ENCODE peak calls at places on chromosomes 11 and 22, in nine cellular contexts. L, I, K, M, O, A, F, B and U are unnamed samples.

GRCh38 chr11:43376594-43376993 is 17.9 kb downstream of the TTC17 start:
- DNase-seq in L (no peak), I (no peak), B (no peak), A (peak), K (peak), O (no peak), M (no peak), F (no peak), U (peak)

GRCh38 chr11:19079643-19080440 is 19.3 kb upstream of the MRGPRX2 start:
- DNase-seq in M (no peak), O (no peak), I (peak), A (peak), K (peak), B (no peak), L (no peak), F (no peak), U (peak)

GRCh38 chr22:44181033-44181911 is 547 bp downstream of the PARVG start:
- DNase-seq in O (no peak), A (peak), I (no peak), L (no peak), F (no peak), M (peak), B (no peak), K (no peak), U (no peak)

GRCh38 chr22:36874309-36874696 is 13.5 kb downstream of the NCF4 start:
- DNase-seq in B (no peak), O (no peak), A (no peak), M (no peak), K (no peak), L (no peak), I (no peak), F (no peak), U (no peak)

GRCh38 chr22:45877651-45878050 is 99.3 kb downstream of the WNT7B start:
- DNase-seq in I (no peak), M (no peak), B (no peak), K (no peak), F (no peak), O (no peak), A (no peak), L (no peak), U (no peak)

GRCh38 chr11:19789840-19790710 is 77.4 kb downstream of the NAV2 start:
- DNase-seq in A (no peak), K (peak), M (no peak), O (no peak), L (no peak), F (no peak), I (no peak), B (no peak), U (peak)

GRCh38 chr11:61873588-61874459 is 17.5 kb downstream of the FADS3 start:
- DNase-seq in M (no peak), A (no peak), K (no peak), B (no peak), F (no peak), O (no peak), I (no peak), L (no peak), U (no peak)

GRCh38 chr22:44299124-44299523 is 13.6 kb downstream of the SHISAL1 start:
- DNase-seq in F (no peak), I (no peak), K (no peak), L (no peak), B (no peak), O (no peak), A (no peak), M (no peak), U (no peak)

GRCh38 chr11:63880031-63880841 is 36.7 kb downstream of the RCOR2 start:
- DNase-seq in I (no peak), K (peak), B (no peak), A (no peak), M (no peak), L (no peak), O (peak), F (no peak), U (no peak)

GRCh38 chr11:64854534-64855502 is 10.4 kb upstream of the CDC42BPG start:
- DNase-seq in O (no peak), I (peak), L (no peak), A (peak), F (no peak), M (no peak), K (peak), B (no peak), U (peak)

GRCh38 chr11:119758291-119758690 is 29.3 kb upstream of the NECTIN1 start:
- DNase-seq in A (no peak), O (no peak), F (no peak), M (no peak), B (no peak), L (no peak), I (no peak), K (peak), U (no peak)

GRCh38 chr11:120746836-120747609 is 235.5 kb downstream of the GRIK4 start:
- DNase-seq in L (no peak), A (peak), O (no peak), F (no peak), I (no peak), K (no peak), M (no peak), B (peak), U (no peak)

GRCh38 chr11:75261474-75261847 is 20.9 kb downstream of the TPBGL start:
- DNase-seq in O (no peak), F (no peak), L (no peak), K (no peak), B (no peak), A (no peak), I (no peak), M (no peak), U (no peak)

GRCh38 chr11:75784506-75784905 is 15.9 kb downstream of the DGAT2 start:
- DNase-seq in F (no peak), K (no peak), L (no peak), I (no peak), O (no peak), M (no peak), B (no peak), A (no peak), U (no peak)

GRCh38 chr11:110833033-110833484 is 120.8 kb upstream of the ARHGAP20 start:
- DNase-seq in I (no peak), A (peak), L (no peak), K (peak), O (no peak), M (no peak), F (no peak), B (no peak), U (no peak)

GRCh38 chr22:45207981-45208664 is 32.6 kb downstream of the KIAA0930 start:
- DNase-seq in O (no peak), K (peak), F (no peak), B (no peak), M (no peak), A (peak), L (no peak), I (no peak), U (peak)

GRCh38 chr22:48554893-48555552 is 1272.7 kb downstream of the BRD1 start:
- DNase-seq in M (no peak), F (peak), O (peak), A (peak), K (no peak), I (no peak), L (no peak), B (no peak), U (peak)

GRCh38 chr22:22932512-22932941 is 44.9 kb downstream of the IGLL5 start:
- DNase-seq in B (no peak), O (no peak), M (peak), A (no peak), I (no peak), F (no peak), K (no peak), L (peak), U (no peak)

GRCh38 chr11:81174646-81175330 is 1558.9 kb downstream of the FAM181B start:
- DNase-seq in A (no peak), B (no peak), M (no peak), K (no peak), O (no peak), L (no peak), F (no peak), I (no peak), U (no peak)

GRCh38 chr11:7143908-7144307 is 55.1 kb downstream of the RBMXL2 start:
- DNase-seq in O (peak), M (peak), K (peak), A (peak), L (peak), F (peak), B (no peak), I (peak), U (peak)

GRCh38 chr22:30015846-30016245 is 64.4 kb upstream of the HORMAD2 start:
- DNase-seq in F (no peak), B (no peak), I (no peak), K (peak), A (peak), L (no peak), O (no peak), M (no peak), U (no peak)

GRCh38 chr22:24128024-24128423 is 53.3 kb upstream of the SUSD2 start:
- DNase-seq in A (no peak), I (no peak), M (no peak), O (no peak), L (no peak), B (no peak), F (no peak), K (peak), U (no peak)

GRCh38 chr11:29093416-29093815 is 923.4 kb downstream of the KCNA4 start:
- DNase-seq in F (no peak), K (peak), I (no peak), A (peak), L (no peak), M (no peak), B (no peak), O (no peak), U (no peak)

GRCh38 chr22:49951986-49952896 is 8.3 kb upstream of the PIM3 start:
- DNase-seq in M (no peak), K (peak), I (no peak), L (no peak), B (no peak), A (peak), O (no peak), F (no peak), U (peak)

GRCh38 chr11:8068605-8069221 is 12.3 kb upstream of the TUB start:
- DNase-seq in A (peak), F (no peak), L (no peak), O (no peak), M (no peak), K (peak), B (peak), I (no peak), U (peak)

GRCh38 chr11:95255523-95256165 is 24.6 kb upstream of the SESN3 start:
- DNase-seq in L (peak), O (peak), I (no peak), F (peak), B (no peak), A (no peak), K (no peak), M (no peak), U (no peak)

GRCh38 chr11:47571895-47572294 is 6.5 kb downstream of the PTPMT1 start:
- DNase-seq in M (no peak), K (peak), O (no peak), A (no peak), I (no peak), L (no peak), B (no peak), F (no peak), U (no peak)
- TF ChIP-seq EZH2phosphoT487 in M (no peak), K (no peak), O (no peak), A (no peak), I (no peak), L (no peak), B (no peak), F (no peak), U (no peak)

GRCh38 chr11:73195191-73196007 is 22.7 kb upstream of the P2RY2 start:
- DNase-seq in A (peak), M (no peak), B (no peak), O (no peak), K (peak), L (no peak), I (peak), F (no peak), U (peak)
- TF ChIP-seq EZH2phosphoT487 in A (no peak), M (no peak), B (no peak), O (no peak), K (no peak), L (no peak), I (no peak), F (no peak), U (no peak)

DNA sequence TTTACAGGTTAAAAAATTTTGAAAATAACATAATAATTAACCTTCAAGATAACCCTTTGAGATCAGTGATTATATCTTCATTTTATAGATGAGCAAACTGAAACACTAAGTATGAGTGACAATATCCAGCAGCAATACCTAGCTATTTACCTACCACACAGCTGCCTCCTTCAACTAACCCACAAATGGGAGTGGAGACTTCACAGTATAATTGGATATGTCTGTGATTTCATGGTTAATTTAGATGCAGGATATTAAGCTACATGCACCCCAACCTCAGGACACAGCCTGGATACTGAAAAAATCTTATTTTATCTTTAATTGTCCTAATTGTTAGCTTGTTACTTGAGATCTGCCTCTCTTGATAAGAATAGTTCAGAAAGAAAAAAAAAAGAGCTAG is 297.2 kb upstream of the ANO5 start:
- DNase-seq in L (no peak), A (no peak), F (no peak), B (no peak), O (no peak), I (no peak), K (no peak), M (no peak), U (no peak)
- TF ChIP-seq EZH2phosphoT487 in L (no peak), A (no peak), F (no peak), B (no peak), O (no peak), I (no peak), K (no peak), M (no peak), U (no peak)

DNA sequence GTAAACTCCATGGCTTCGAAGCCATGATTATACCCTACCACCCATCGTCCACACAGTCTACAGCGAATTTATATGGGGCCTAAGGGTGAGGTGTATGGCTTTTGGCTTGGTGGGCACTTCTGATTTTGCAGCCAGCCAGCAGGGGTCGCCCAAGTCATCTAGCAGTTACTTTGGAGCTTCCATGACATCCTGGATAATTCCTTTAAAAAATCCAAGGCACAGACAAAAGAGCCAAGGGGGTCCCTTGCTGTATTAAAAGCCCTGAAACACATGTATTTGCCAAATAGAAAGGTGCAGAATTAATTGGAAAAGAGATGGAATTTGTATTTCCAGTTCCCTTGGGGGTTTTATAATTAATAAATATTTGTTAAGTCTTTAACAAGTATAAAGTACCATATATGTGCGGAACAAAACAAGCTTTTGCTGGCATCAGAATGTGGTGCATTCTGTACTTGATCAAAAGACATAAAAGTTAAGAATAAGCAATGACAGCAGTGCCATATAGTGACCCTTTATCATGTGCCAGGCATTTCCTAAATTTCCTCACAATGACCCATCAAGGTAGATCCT is 132.8 kb upstream of the PITPNB start:
- DNase-seq in F (peak), A (peak), O (peak), L (peak), M (no peak), B (peak), I (peak), K (peak), U (peak)
- TF ChIP-seq EZH2phosphoT487 in F (no peak), A (no peak), O (no peak), L (no peak), M (no peak), B (no peak), I (no peak), K (no peak), U (no peak)

GRCh38 chr11:13055200-13055599 is 46.1 kb downstream of the RASSF10 start:
- DNase-seq in M (no peak), O (no peak), B (no peak), K (no peak), L (no peak), I (no peak), A (no peak), F (no peak), U (no peak)
- TF ChIP-seq EZH2phosphoT487 in M (no peak), O (no peak), B (no peak), K (no peak), L (no peak), I (no peak), A (no peak), F (no peak), U (no peak)